ENCODE peak calls at places on chromosome X, in eight cellular contexts. L is NT2/D1; T is MM.1S; Y is A673; A is endothelial cell of umbilical vein; E is CD4-positive, alpha-beta memory T cell; U is transverse colon; I is HCT116. V is an unnamed sample.

GRCh38 chrX:125953769-125954168 is 212.3 kb downstream of the DCAF12L2 start:
- DNase-seq in U (no peak), T (no peak), I (no peak), Y (no peak), L (no peak), E (no peak), A (no peak), V (no peak)

GRCh38 chrX:118216488-118216887 is 99.9 kb upstream of the KLHL13 start:
- DNase-seq in I (no peak), E (no peak), L (no peak), Y (peak; percentile 27), U (peak; percentile 62), A (no peak), T (no peak), V (peak; percentile 37)

GRCh38 chrX:118627084-118627758 is 100.2 kb upstream of the IL13RA1 start:
- DNase-seq in Y (peak; percentile 7), A (peak; percentile 3), T (peak; percentile 11), I (no peak), E (no peak), U (no peak), L (no peak), V (no peak)

GRCh38 chrX:17632942-17633341 is 104.4 kb upstream of the SCML1 start:
- DNase-seq in L (no peak), T (peak; percentile 40), A (peak; percentile 60), U (no peak), E (no peak), Y (no peak), I (no peak), V (no peak)

GRCh38 chrX:49001521-49002090 is 458 bp downstream of the GRIPAP1 start:
- DNase-seq in Y (peak; percentile 62), U (peak; percentile 22), T (peak; percentile 19), A (peak; percentile 50), L (peak; percentile 46), E (peak; percentile 63), I (peak; percentile 7), V (peak; percentile 53)

GRCh38 chrX:71496476-71496875 is 36.4 kb upstream of the OGT start:
- DNase-seq in A (no peak), E (no peak), I (no peak), Y (no peak), U (no peak), T (no peak), L (no peak), V (no peak)

GRCh38 chrX:28010875-28011274 is 29.6 kb upstream of the DCAF8L1 start:
- DNase-seq in E (no peak), L (no peak), T (no peak), I (no peak), A (peak; percentile 40), Y (no peak), U (no peak), V (no peak)

GRCh38 chrX:24145340-24146186 is 4.0 kb upstream of the ZFX start:
- DNase-seq in A (peak; percentile 48), I (no peak), U (no peak), T (no peak), Y (peak; percentile 37), L (no peak), E (no peak), V (no peak)

GRCh38 chrX:11756354-11757318 is 1.4 kb upstream of the MSL3 start:
- DNase-seq in E (no peak), L (no peak), A (no peak), T (no peak), U (no peak), I (no peak), Y (no peak), V (no peak)

GRCh38 chrX:86981326-86981890 is 536.2 kb upstream of the KLHL4 start:
- DNase-seq in T (no peak), A (no peak), E (no peak), L (peak; percentile 35), U (no peak), I (no peak), Y (no peak), V (no peak)

GRCh38 chrX:71996138-71996537 is 85.5 kb downstream of the NHSL2 start:
- DNase-seq in U (peak; percentile 10), E (no peak), I (no peak), L (no peak), T (no peak), Y (no peak), A (no peak), V (no peak)

GRCh38 chrX:21711848-21712197 is 46.1 kb downstream of the SMPX start:
- DNase-seq in A (no peak), E (no peak), Y (no peak), U (no peak), L (no peak), I (no peak), T (no peak), V (no peak)

GRCh38 chrX:72634321-72634720 is 61.7 kb upstream of the HDAC8 start:
- DNase-seq in E (no peak), I (no peak), L (no peak), A (peak; percentile 72), T (no peak), Y (peak; percentile 47), U (no peak), V (no peak)

GRCh38 chrX:85941275-85941674 is 106.1 kb downstream of the CHM start:
- DNase-seq in T (no peak), A (no peak), E (no peak), L (no peak), I (no peak), U (no peak), Y (no peak), V (no peak)

GRCh38 chrX:16946361-16946964 is at the start of gene REPS2:
- DNase-seq in L (peak; percentile 60), U (peak; percentile 90), T (peak; percentile 86), I (peak; percentile 48), E (peak; percentile 74), A (peak; percentile 56), Y (peak; percentile 81), V (peak; percentile 86)

GRCh38 chrX:128287693-128288092 is 235.5 kb upstream of the ACTRT1 start:
- DNase-seq in I (no peak), T (no peak), E (no peak), Y (no peak), L (no peak), U (no peak), A (no peak), V (no peak)

GRCh38 chrX:136691028-136691809 is 43.3 kb downstream of the CD40LG start:
- DNase-seq in Y (no peak), T (peak; percentile 51), L (no peak), A (no peak), E (peak; percentile 58), I (no peak), U (no peak), V (no peak)

GRCh38 chrX:136689441-136689840 is 41.5 kb downstream of the CD40LG start:
- DNase-seq in Y (no peak), L (peak; percentile 38), I (no peak), U (no peak), T (peak; percentile 90), A (no peak), E (no peak), V (no peak)

GRCh38 chrX:136692271-136692670 is 44.3 kb downstream of the CD40LG start:
- DNase-seq in U (no peak), L (no peak), Y (no peak), A (no peak), E (no peak), T (no peak), I (no peak), V (no peak)

GRCh38 chrX:136684120-136684519 is 36.2 kb downstream of the CD40LG start:
- DNase-seq in Y (no peak), U (no peak), T (no peak), I (no peak), A (no peak), L (no peak), E (no peak), V (no peak)

DNA sequence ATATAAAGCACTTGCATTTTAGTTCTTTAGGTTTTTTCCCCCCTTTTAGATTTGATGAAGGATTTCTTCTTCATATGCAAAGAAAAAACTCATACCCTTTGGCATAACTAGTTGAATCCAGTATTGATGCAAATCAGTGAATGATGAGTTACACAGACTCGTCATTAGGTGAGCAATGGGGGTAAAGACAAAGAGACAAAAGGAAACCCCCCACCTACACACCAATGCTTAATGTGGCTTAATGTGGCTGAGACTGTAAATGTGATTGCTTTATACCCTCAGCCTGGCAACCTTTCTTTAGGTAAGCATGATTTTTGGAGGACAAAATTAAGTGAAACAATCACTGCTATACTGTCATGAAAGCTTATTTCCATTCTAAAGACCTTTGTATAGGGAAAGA is 39.5 kb downstream of the CD40LG start:
- DNase-seq in T (no peak), Y (no peak), I (no peak), E (no peak), A (no peak), L (no peak), U (no peak), V (no peak)
- H3K4me1 ChIP-seq in T (peaks cover 34% of the 10 kb centered on the region), Y (no peaks in the 10 kb centered on the region), I (no peaks in the 10 kb centered on the region), E (peaks cover 76% of the 10 kb centered on the region), A (no peaks in the 10 kb centered on the region), L (no peaks in the 10 kb centered on the region), U (no peaks in the 10 kb centered on the region), V (no peaks in the 10 kb centered on the region)

DNA sequence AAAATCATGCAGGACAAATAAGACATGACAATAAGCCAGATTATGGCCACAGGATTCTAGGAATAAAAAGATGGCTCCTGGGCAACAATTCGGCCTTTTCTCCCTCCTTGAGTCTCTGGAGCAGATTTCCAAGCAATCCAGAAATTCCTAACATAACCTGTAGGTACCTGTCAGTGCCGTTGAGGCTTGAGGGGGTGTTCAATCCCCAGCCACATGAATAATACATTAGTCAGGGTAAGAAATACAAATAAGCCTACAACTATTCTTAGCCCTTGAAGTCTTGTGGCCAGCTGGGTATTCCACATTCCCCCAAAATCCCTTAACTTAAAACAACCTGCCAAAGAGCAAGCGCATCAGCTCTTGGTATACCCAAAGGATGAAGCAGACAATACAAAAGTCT is 9.7 kb downstream of the CXorf38 start:
- DNase-seq in I (no peak), Y (no peak), E (no peak), U (no peak), A (no peak), T (no peak), L (no peak), V (no peak)
- H3K36me3 ChIP-seq in I (peaks cover 11% of the 10 kb centered on the region), Y (peaks cover 30% of the 10 kb centered on the region), E (peaks cover 57% of the 10 kb centered on the region), U (no peaks in the 10 kb centered on the region), A (peaks cover 12% of the 10 kb centered on the region), T (no peaks in the 10 kb centered on the region), L (peaks cover 85% of the 10 kb centered on the region), V (no peaks in the 10 kb centered on the region)

DNA sequence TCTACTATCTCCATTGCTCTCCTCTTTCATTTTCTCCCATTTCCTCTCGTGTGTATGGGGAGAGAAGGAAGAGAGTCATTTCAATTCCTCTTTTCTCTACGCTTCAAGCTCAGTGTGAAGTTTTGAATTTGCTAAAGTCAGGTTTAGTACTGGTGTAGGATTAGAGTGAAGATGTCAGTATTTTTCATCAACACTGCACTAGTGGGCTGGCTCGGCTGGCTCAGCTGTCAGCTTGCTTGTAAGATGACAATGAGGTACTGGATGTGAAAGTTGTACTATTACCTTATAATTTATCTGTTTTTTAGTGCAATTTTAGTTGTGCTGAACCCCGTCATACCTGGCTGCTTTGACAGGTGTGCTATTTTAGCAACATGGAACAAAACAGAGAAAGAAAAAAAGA is 2.1 kb upstream of the SH2D1A start:
- DNase-seq in A (no peak), I (no peak), Y (no peak), T (no peak), L (no peak), U (no peak), E (no peak), V (no peak)
- H3K4me1 ChIP-seq in A (no peaks in the 10 kb centered on the region), I (no peaks in the 10 kb centered on the region), Y (no peaks in the 10 kb centered on the region), T (no peaks in the 10 kb centered on the region), L (no peaks in the 10 kb centered on the region), U (no peaks in the 10 kb centered on the region), E (peaks cover 56% of the 10 kb centered on the region), V (no peaks in the 10 kb centered on the region)

DNA sequence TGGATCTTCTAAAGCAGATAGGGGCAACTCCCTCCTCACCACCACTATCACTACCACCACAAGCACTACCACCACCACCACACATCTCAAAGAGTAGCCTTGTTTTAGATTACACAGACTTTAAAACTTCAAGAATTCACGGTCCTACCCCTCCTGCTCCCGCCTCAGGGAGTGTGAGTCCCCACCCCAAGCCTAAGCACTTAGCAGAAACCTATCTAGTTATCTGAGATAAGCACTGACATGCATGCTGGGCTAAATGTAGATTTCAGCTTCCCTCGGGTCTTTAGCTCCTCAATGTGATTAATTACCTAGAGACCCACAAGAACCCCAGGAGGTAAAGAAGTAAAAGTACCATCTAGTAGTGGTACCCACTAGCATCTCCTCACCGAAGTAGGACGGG is 775 bp downstream of the AMOT start:
- DNase-seq in I (no peak), Y (no peak), T (no peak), L (no peak), E (no peak), U (no peak), A (no peak), V (no peak)
- H3K36me3 ChIP-seq in I (no peaks in the 10 kb centered on the region), Y (no peaks in the 10 kb centered on the region), T (no peaks in the 10 kb centered on the region), L (no peaks in the 10 kb centered on the region), E (no peaks in the 10 kb centered on the region), U (no peaks in the 10 kb centered on the region), A (no peaks in the 10 kb centered on the region), V (no peaks in the 10 kb centered on the region)

V was measured in Peyer's patch.